ENCODE peak calls at places on chromosomes 12 and 14, in seven cellular contexts. G is IMR-90, R is prostate gland, W is ovary, Y is transverse colon, N is Peyer's patch, U is sigmoid colon. A is an unnamed sample.

GRCh38 chr14:69048456-69048855 is 69.4 kb upstream of the ACTN1 start:
- DNase-seq in G (no peak), R (no peak), W (no peak), Y (peak; percentile 52), N (no peak), U (no peak), A (peak; percentile 72)

GRCh38 chr14:102764220-102764671 is 13.0 kb upstream of the TRAF3 start:
- DNase-seq in G (no peak), R (no peak), W (no peak), Y (no peak), N (no peak), U (no peak), A (no peak)

GRCh38 chr14:50388256-50388931 is 8.3 kb downstream of the CDKL1 start:
- DNase-seq in G (no peak), R (no peak), W (peak; percentile 88), Y (peak; percentile 76), N (peak; percentile 74), U (no peak), A (peak; percentile 67)

GRCh38 chr12:94817695-94818075 is 167.3 kb upstream of the TMCC3 start:
- DNase-seq in G (no peak), R (no peak), W (no peak), Y (no peak), N (no peak), U (no peak), A (no peak)

GRCh38 chr12:54133663-54134375 is 55.0 kb downstream of the SMUG1 start:
- DNase-seq in G (no peak), R (no peak), W (no peak), Y (no peak), N (peak; percentile 19), U (no peak), A (no peak)

GRCh38 chr12:48826209-48826855 is 8.0 kb downstream of the CACNB3 start:
- DNase-seq in G (no peak), R (no peak), W (no peak), Y (no peak), N (no peak), U (no peak), A (no peak)

GRCh38 chr12:15859136-15859535 is 23.1 kb upstream of the STRAP start:
- DNase-seq in G (peak; percentile 49), R (no peak), W (no peak), Y (no peak), N (no peak), U (no peak), A (no peak)

GRCh38 chr12:125852116-125852515 is 786.9 kb downstream of the AACS start:
- DNase-seq in G (no peak), R (no peak), W (no peak), Y (no peak), N (no peak), U (no peak), A (no peak)

GRCh38 chr12:50589650-50590435 is 85.1 kb downstream of the DIP2B start:
- DNase-seq in G (peak; percentile 97), R (no peak), W (no peak), Y (no peak), N (no peak), U (no peak), A (no peak)

GRCh38 chr12:115049617-115050016 is 365.6 kb upstream of the TBX3 start:
- DNase-seq in G (peak; percentile 6), R (no peak), W (no peak), Y (no peak), N (no peak), U (no peak), A (no peak)

GRCh38 chr12:21933656-21934055 is 7.6 kb downstream of the ABCC9 start:
- DNase-seq in G (no peak), R (no peak), W (no peak), Y (no peak), N (no peak), U (no peak), A (no peak)

GRCh38 chr12:127539499-127539898 is 727.5 kb upstream of the TMEM132C start:
- DNase-seq in G (no peak), R (no peak), W (no peak), Y (no peak), N (no peak), U (no peak), A (no peak)

GRCh38 chr14:59275668-59276067 is 87.2 kb downstream of the DAAM1 start:
- DNase-seq in G (peak; percentile 93), R (no peak), W (no peak), Y (no peak), N (no peak), U (no peak), A (no peak)

GRCh38 chr12:124284368-124284767 is 10.5 kb upstream of the RFLNA start:
- DNase-seq in G (no peak), R (no peak), W (no peak), Y (no peak), N (no peak), U (no peak), A (no peak)
- H3K4me1 ChIP-seq in G (peaks cover 3% of the 10 kb centered on the region), R (peaks cover 5% of the 10 kb centered on the region), W (peaks cover under 1% of the 10 kb centered on the region), Y (no peaks in the 10 kb centered on the region), N (no peaks in the 10 kb centered on the region), U (peaks cover 6% of the 10 kb centered on the region), A (peaks cover 26% of the 10 kb centered on the region)

GRCh38 chr12:57233357-57234232 is 4.1 kb downstream of the SHMT2 start:
- DNase-seq in G (peak; percentile 85), R (no peak), W (no peak), Y (no peak), N (no peak), U (no peak), A (no peak)
- TF ChIP-seq POLR2A in G (no peak), R (no peak), W (no peak), Y (no peak), N (no peak), U (no peak), A (no peak)

GRCh38 chr12:46373303-46374182 is 970 bp upstream of the SLC38A2 start:
- DNase-seq in G (peak; percentile 68), R (peak; percentile 42), W (peak; percentile 68), Y (peak; percentile 55), N (peak; percentile 77), U (peak; percentile 82), A (peak; percentile 51)
- TF ChIP-seq CTCF in G (peak; percentile 35), R (no peak), W (peak; percentile 36), Y (no peak), N (no peak), U (peak; percentile 18), A (no peak)

DNA sequence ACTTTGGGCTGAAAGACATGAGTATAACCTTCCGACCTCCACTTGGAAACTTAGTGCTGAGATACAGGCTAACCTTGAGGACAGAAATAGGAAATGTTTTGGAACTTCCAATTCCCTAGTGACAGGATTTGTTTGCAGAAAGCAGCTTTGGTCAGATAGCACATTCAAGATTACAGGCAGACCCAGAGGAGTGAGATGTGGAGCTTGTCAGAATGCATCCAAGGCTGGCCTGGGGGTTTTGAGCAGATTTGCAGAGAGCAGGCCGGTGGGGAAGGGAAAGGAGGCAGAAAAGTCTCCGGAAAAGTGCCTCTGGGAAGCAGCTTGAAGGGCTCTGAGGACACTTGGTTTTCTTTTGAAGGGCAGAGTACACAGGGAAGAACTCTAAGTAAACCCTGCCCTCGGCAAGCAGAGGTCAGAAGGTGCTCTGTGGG is 180.3 kb downstream of the ETV6 start:
- DNase-seq in G (no peak), R (no peak), W (peak; percentile 27), Y (no peak), N (no peak), U (no peak), A (no peak)
- H3K4me1 ChIP-seq in G (peaks cover 16% of the 10 kb centered on the region), R (no peaks in the 10 kb centered on the region), W (peaks cover 20% of the 10 kb centered on the region), Y (peaks cover 36% of the 10 kb centered on the region), N (peaks cover 7% of the 10 kb centered on the region), U (peaks cover 48% of the 10 kb centered on the region), A (peaks cover 21% of the 10 kb centered on the region)